ENCODE peak calls at places on chromosomes 5 and 9, in six cellular contexts. I, K, E, J, D and X are unnamed samples.

GRCh38 chr9:115250646-115251045 is 132.7 kb upstream of the TNC start:
- DNase-seq in D (peak; percentile 95), I (no peak), K (peak; percentile 80), E (peak; percentile 97), J (peak; percentile 93), X (peak; percentile 21)

GRCh38 chr9:15361737-15362136 is 54.7 kb upstream of the TTC39B start:
- DNase-seq in K (no peak), E (no peak), D (peak; percentile 6), I (no peak), J (no peak), X (no peak)

GRCh38 chr9:137147793-137148160 is 8.8 kb downstream of the GRIN1 start:
- DNase-seq in E (no peak), D (no peak), K (no peak), J (no peak), I (peak; percentile 34), X (no peak)

GRCh38 chr9:82369251-82369945 is 380.8 kb downstream of the SPATA31D1 start:
- DNase-seq in J (no peak), E (no peak), K (no peak), I (no peak), D (no peak), X (no peak)

GRCh38 chr5:141869514-141869913 is 8.7 kb downstream of the PCDH1 start:
- DNase-seq in J (no peak), D (no peak), K (no peak), E (no peak), I (no peak), X (peak; percentile 59)

GRCh38 chr5:39394946-39395345 is 29.8 kb downstream of the DAB2 start:
- DNase-seq in E (peak; percentile 91), K (peak; percentile 76), D (peak; percentile 80), J (peak; percentile 76), I (no peak), X (no peak)

GRCh38 chr9:36401179-36401740 is 1.2 kb upstream of the RNF38 start:
- DNase-seq in I (no peak), D (peak; percentile 78), K (peak; percentile 40), J (peak; percentile 84), E (peak; percentile 71), X (peak; percentile 78)

GRCh38 chr5:2802693-2803365 is 51.4 kb upstream of the IRX2 start:
- DNase-seq in J (no peak), E (no peak), I (no peak), D (no peak), K (no peak), X (no peak)

GRCh38 chr5:138745268-138745667 is 8.0 kb upstream of the CTNNA1 start:
- DNase-seq in D (no peak), J (no peak), I (no peak), E (no peak), K (no peak), X (no peak)

GRCh38 chr5:38768411-38769211 is 77.2 kb upstream of the OSMR start:
- DNase-seq in K (no peak), E (peak; percentile 48), I (no peak), D (no peak), J (no peak), X (no peak)

GRCh38 chr5:117455236-117456233 is 880.9 kb upstream of the SEMA6A start:
- DNase-seq in E (no peak), D (no peak), K (no peak), I (peak; percentile 23), J (no peak), X (no peak)

GRCh38 chr5:117454716-117455212 is 880.1 kb upstream of the SEMA6A start:
- DNase-seq in K (no peak), J (peak; percentile 7), E (no peak), D (no peak), I (peak; percentile 46), X (peak; percentile 25)
- H3K4me3 ChIP-seq in K (no peak overlapping the region), J (no peak overlapping the region), E (no peak overlapping the region), D (no peak overlapping the region), I (no peak overlapping the region), X (no peak overlapping the region)

DNA sequence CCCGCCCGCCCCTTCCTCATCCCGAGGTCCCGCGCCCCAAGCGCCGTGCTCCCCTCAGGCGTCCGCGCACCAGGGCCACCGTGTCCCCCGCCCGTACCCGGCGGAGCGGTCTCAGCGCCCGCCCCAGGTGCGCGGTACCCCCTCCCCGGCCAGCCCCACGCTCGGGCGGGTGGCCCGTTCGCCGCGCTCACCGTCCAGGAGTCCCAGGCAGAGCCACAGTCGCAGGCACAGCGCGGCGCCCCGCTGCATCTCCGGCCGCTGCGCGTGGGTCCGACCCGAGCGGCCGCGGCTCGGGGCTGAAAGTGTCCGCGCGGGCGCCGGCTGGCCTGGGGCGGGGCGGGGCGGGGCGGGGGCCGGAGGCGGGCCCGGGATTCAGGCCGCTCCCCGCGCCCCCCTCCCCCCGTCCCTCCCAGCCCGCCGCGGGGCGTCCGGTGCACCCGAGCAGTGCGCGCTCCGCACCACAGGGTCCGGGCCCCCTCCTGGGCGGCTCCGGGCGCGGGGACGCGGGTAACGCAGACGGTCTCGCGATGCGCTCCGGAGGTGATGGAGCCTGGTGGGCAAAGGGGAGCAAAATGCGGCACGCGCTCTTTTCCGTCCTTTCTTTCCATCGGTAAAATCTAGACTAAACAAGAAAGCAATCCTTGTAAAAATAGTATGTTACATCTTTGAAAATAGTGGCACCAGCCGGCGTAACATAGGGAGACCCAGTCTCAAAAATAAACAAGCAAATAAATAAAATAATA is at the start of gene FLT4:
- DNase-seq in K (no peak), D (no peak), I (no peak), J (no peak), E (no peak), X (no peak)
- H3K4me3 ChIP-seq in K (peak within 1 kb of the TSS; percentile 40), D (peak within 1 kb of the TSS; percentile 31), I (peak within 1 kb of the TSS; percentile 59), J (peak within 1 kb of the TSS; percentile 30), E (peak within 1 kb of the TSS; percentile 13), X (peak within 1 kb of the TSS; percentile 23)

DNA sequence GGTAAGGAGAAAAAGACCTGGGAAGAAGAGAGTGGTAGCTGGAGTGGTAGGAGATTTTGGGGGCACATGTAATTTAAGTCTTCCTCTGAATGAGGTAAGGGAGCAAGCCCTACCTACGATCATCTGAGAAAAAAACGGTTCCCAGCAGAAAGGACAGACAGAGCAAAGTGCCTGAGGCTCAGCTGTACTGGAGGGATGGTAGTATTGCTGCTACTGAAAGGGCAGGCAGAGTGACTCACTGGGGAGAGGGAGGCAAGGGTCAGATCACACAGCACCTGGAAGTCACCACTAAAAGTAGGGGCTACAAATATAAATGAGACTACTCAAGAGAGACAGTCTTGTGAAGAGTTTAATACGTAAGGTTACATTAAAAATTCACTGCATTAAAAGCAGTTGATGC is 75.9 kb downstream of the NFIB start:
- DNase-seq in D (no peak), E (peak; percentile 53), K (no peak), J (no peak), I (no peak), X (no peak)
- H3K4me3 ChIP-seq in D (no peak overlapping the region), E (no peak overlapping the region), K (no peak overlapping the region), J (no peak overlapping the region), I (no peak overlapping the region), X (no peak overlapping the region)

GRCh38 chr9:78025186-78025585 is 6.4 kb downstream of the GNAQ start:
- DNase-seq in J (no peak), D (no peak), K (no peak), I (no peak), E (no peak), X (no peak)
- H3K4me3 ChIP-seq in J (no peak overlapping the region), D (no peak overlapping the region), K (no peak overlapping the region), I (no peak overlapping the region), E (no peak overlapping the region), X (no peak overlapping the region)

GRCh38 chr9:124214596-124215550 is 42.9 kb upstream of the NEK6 start:
- DNase-seq in D (no peak), I (peak; percentile 21), K (no peak), E (no peak), J (no peak), X (no peak)

GRCh38 chr9:124215551-124215910 is 42.2 kb upstream of the NEK6 start:
- DNase-seq in J (no peak), E (no peak), K (no peak), I (peak; percentile 12), D (no peak), X (no peak)

GRCh38 chr9:124214116-124214515 is 43.6 kb upstream of the NEK6 start:
- DNase-seq in E (no peak), D (no peak), J (no peak), I (no peak), K (no peak), X (no peak)

GRCh38 chr9:124216474-124217176 is 41.1 kb upstream of the NEK6 start:
- DNase-seq in I (peak; percentile 50), J (no peak), E (no peak), K (no peak), D (no peak), X (no peak)

DNA sequence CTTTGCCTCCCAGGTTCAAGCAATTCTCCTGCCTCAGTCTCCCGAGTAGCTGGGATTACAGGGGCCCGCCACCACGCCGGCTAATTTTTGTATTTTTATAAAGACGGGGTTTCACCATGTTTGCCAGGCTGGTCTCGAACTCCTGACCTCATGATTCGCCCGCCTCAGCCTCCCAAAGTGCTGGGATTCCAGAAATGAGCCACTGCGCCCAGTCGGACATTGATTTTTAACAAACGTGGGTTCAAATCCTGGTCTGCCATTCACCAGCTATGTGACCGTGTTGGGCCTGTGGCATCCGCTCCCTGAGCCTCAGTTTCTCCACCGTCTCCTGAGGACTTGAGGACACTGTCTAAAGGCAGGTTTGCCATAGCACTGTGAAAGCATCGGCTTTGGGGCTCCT is 41.8 kb upstream of the NEK6 start:
- DNase-seq in D (no peak), K (no peak), I (peak; percentile 4), E (no peak), J (no peak), X (no peak)
- H3K4me3 ChIP-seq in D (no peak overlapping the region), K (no peak overlapping the region), I (no peak overlapping the region), E (no peak overlapping the region), J (no peak overlapping the region), X (no peak overlapping the region)

GRCh38 chr9:17905356-17906203 is 326.7 kb downstream of the SH3GL2 start:
- DNase-seq in E (no peak), D (no peak), K (no peak), J (no peak), I (no peak), X (no peak)

GRCh38 chr9:17906204-17906840 is 327.5 kb downstream of the SH3GL2 start:
- DNase-seq in D (no peak), J (no peak), E (no peak), K (no peak), I (peak; percentile 44), X (no peak)

GRCh38 chr9:17906841-17907779 is 328.2 kb downstream of the SH3GL2 start:
- DNase-seq in E (no peak), I (peak; percentile 43), J (no peak), K (no peak), D (no peak), X (no peak)

GRCh38 chr9:17907780-17908513 is 329.1 kb downstream of the SH3GL2 start:
- DNase-seq in K (no peak), E (no peak), I (no peak), J (no peak), D (no peak), X (no peak)
- H3K4me3 ChIP-seq in K (no peak overlapping the region), E (no peak overlapping the region), I (no peak overlapping the region), J (no peak overlapping the region), D (no peak overlapping the region), X (no peak overlapping the region)

GRCh38 chr5:80667384-80667783 is 12.6 kb upstream of the DHFR start:
- DNase-seq in D (no peak), E (no peak), I (no peak), K (no peak), J (no peak), X (no peak)
- H3K4me3 ChIP-seq in D (no peak overlapping the region), E (no peak overlapping the region), I (no peak overlapping the region), K (no peak overlapping the region), J (no peak overlapping the region), X (no peak overlapping the region)

DNA sequence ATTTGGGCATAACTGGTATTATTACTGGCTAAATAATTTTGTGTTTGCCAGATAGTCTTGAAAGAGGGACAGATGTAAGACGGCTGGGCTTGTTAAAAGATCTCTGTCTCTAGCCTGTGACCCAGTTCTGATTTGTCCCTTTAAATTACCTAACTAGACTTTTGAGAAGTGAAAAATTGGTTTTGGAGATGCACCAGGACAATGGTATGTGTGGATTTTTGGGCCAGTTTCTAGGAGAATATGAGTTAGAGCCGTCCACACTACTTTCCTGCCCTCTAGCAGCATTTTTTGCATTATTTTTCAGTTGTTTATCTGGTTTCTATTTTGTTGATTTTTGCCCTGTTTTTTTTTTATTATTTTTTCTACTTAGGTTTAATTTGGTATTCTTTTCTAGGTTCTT is 33.5 kb downstream of the LNPEP start:
- DNase-seq in J (no peak), D (no peak), I (no peak), E (peak; percentile 29), K (no peak), X (no peak)
- H3K4me3 ChIP-seq in J (no peak overlapping the region), D (no peak overlapping the region), I (no peak overlapping the region), E (no peak overlapping the region), K (no peak overlapping the region), X (no peak overlapping the region)